ENCODE peak calls at places on chromosomes 5 and 9, in eight cellular contexts. M is CD8-positive, alpha-beta T cell; A is trophoblast cell; C is OCI-LY7; Q is PC-9; P is GM23338; G is adrenal gland; Y is PC-3. N is an unnamed sample. For H3K4me1, the result is how much of the 10 kb centered on the place peaks cover.

GRCh38 chr9:94017939-94018531 is 62.9 kb upstream of the BARX1 start:
- DNase-seq in M (no peak), A (no peak), C (no peak), Q (no peak), P (no peak), G (no peak), Y (no peak), N (no peak)

GRCh38 chr5:178469011-178469974 is 120.9 kb downstream of the COL23A1 start:
- DNase-seq in M (no peak), A (no peak), C (no peak), Q (no peak), P (no peak), G (no peak), Y (no peak), N (no peak)

GRCh38 chr5:143239877-143240518 is 163.5 kb downstream of the NR3C1 start:
- DNase-seq in M (no peak), A (no peak), C (no peak), Q (no peak), P (no peak), G (no peak), Y (no peak), N (no peak)

GRCh38 chr9:129412814-129413536 is 207.9 kb downstream of the C9orf50 start:
- DNase-seq in M (peak), A (peak), C (no peak), Q (peak), P (peak), G (peak), Y (peak), N (peak)

GRCh38 chr9:86944974-86945867 is 2.1 kb downstream of the GAS1 start:
- DNase-seq in M (no peak), A (no peak), C (no peak), Q (no peak), P (peak), G (peak), Y (no peak), N (no peak)

GRCh38 chr5:35938518-35939227 is at the start of gene CAPSL:
- DNase-seq in M (no peak), A (peak), C (peak), Q (no peak), P (peak), G (peak), Y (peak), N (no peak)

GRCh38 chr5:134225780-134226440 is at the start of gene PPP2CA:
- DNase-seq in M (peak), A (peak), C (peak), Q (peak), P (peak), G (peak), Y (peak), N (peak)

GRCh38 chr5:128764910-128765309 is 200.4 kb upstream of the SLC27A6 start:
- DNase-seq in M (no peak), A (peak), C (no peak), Q (no peak), P (no peak), G (no peak), Y (no peak), N (no peak)

GRCh38 chr5:43635374-43635773 is 32.4 kb downstream of the NNT start:
- DNase-seq in M (no peak), A (no peak), C (no peak), Q (no peak), P (no peak), G (no peak), Y (no peak), N (no peak)

GRCh38 chr5:103244398-103244797 is 14.2 kb upstream of the MACIR start:
- DNase-seq in M (no peak), A (no peak), C (no peak), Q (no peak), P (no peak), G (no peak), Y (no peak), N (no peak)

GRCh38 chr5:167608708-167609272 is 682.7 kb upstream of the WWC1 start:
- DNase-seq in M (no peak), A (no peak), C (no peak), Q (peak), P (peak), G (no peak), Y (peak), N (no peak)

GRCh38 chr5:116557669-116558271 is 16.9 kb downstream of the SEMA6A start:
- DNase-seq in M (no peak), A (peak), C (peak), Q (no peak), P (peak), G (no peak), Y (peak), N (no peak)

GRCh38 chr5:87541033-87541432 is 128.3 kb upstream of the CCNH start:
- DNase-seq in M (no peak), A (peak), C (no peak), Q (no peak), P (peak), G (peak), Y (peak), N (peak)

GRCh38 chr5:591746-592145 is 20.4 kb upstream of the CEP72 start:
- DNase-seq in M (no peak), A (no peak), C (no peak), Q (no peak), P (no peak), G (no peak), Y (no peak), N (no peak)

GRCh38 chr9:15401266-15401665 is 21.4 kb upstream of the SNAPC3 start:
- DNase-seq in M (no peak), A (no peak), C (no peak), Q (no peak), P (no peak), G (no peak), Y (no peak), N (no peak)

GRCh38 chr5:2007906-2008437 is 125.2 kb upstream of the IRX4 start:
- DNase-seq in M (no peak), A (no peak), C (no peak), Q (no peak), P (peak), G (no peak), Y (no peak), N (no peak)

GRCh38 chr5:145495741-145496140 is 339.4 kb downstream of the PRELID2 start:
- DNase-seq in M (no peak), A (peak), C (no peak), Q (peak), P (no peak), G (peak), Y (peak), N (no peak)

GRCh38 chr5:142801495-142801871 is 31.3 kb downstream of the ARHGAP26 start:
- DNase-seq in M (no peak), A (no peak), C (no peak), Q (no peak), P (no peak), G (no peak), Y (no peak), N (no peak)

GRCh38 chr9:92807031-92807756 is 42.6 kb upstream of the BICD2 start:
- DNase-seq in M (no peak), A (no peak), C (no peak), Q (no peak), P (no peak), G (no peak), Y (no peak), N (peak)

GRCh38 chr9:92807757-92808725 is 43.4 kb upstream of the BICD2 start:
- DNase-seq in M (peak), A (peak), C (no peak), Q (no peak), P (peak), G (no peak), Y (no peak), N (peak)

GRCh38 chr9:92804727-92805126 is 40.1 kb upstream of the BICD2 start:
- DNase-seq in M (no peak), A (no peak), C (no peak), Q (no peak), P (no peak), G (no peak), Y (no peak), N (no peak)

GRCh38 chr9:92808726-92809451 is 44.3 kb upstream of the BICD2 start:
- DNase-seq in M (peak), A (peak), C (peak), Q (peak), P (peak), G (peak), Y (peak), N (peak)
- H3K4me3 ChIP-seq in M (peak), A (no peak), C (peak), Q (peak), P (peak), G (peak), Y (peak), N (no peak)

DNA sequence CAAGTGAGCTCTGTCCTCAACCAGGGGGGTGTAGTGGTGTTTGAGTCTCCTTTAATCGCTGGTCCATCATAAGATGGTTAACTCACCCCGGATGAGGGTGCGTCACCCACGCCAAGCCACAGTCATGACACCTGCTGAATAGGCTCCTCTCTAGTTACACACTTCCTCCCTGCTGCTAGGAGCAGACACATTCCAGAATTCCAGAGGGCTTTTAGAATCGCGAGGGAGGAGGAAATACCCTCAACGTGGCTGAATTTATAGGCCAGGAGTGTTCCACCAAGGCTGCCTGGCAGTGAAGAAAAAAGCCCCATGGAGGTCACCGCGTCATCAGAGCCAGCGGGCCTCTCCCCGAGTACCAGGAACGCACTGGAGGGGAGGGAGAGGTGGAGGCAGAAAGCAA is 5.1 kb downstream of the GLRX start:
- DNase-seq in M (peak), A (peak), C (no peak), Q (peak), P (peak), G (peak), Y (peak), N (no peak)
- H3K4me1 ChIP-seq in M (half or more), A (under half), C (half or more), Q (under half), P (under half), G (half or more), Y (under half), N (under half)

GRCh38 chr5:131528682-131529081 is 106.3 kb downstream of the RAPGEF6 start:
- DNase-seq in M (no peak), A (no peak), C (no peak), Q (no peak), P (no peak), G (no peak), Y (no peak), N (no peak)

GRCh38 chr5:131533844-131534243 is 101.2 kb downstream of the RAPGEF6 start:
- DNase-seq in M (no peak), A (peak), C (no peak), Q (no peak), P (peak), G (no peak), Y (no peak), N (no peak)

GRCh38 chr5:131530706-131531331 is 104.2 kb downstream of the RAPGEF6 start:
- DNase-seq in M (no peak), A (no peak), C (no peak), Q (no peak), P (no peak), G (no peak), Y (no peak), N (no peak)

GRCh38 chr5:131534995-131535394 is 100.0 kb downstream of the RAPGEF6 start:
- DNase-seq in M (no peak), A (peak), C (no peak), Q (no peak), P (no peak), G (no peak), Y (no peak), N (no peak)

GRCh38 chr5:131532016-131532640 is 102.9 kb downstream of the RAPGEF6 start:
- DNase-seq in M (no peak), A (no peak), C (no peak), Q (no peak), P (no peak), G (no peak), Y (no peak), N (peak)
- H3K4me3 ChIP-seq in M (peak), A (no peak), C (no peak), Q (no peak), P (no peak), G (no peak), Y (no peak), N (peak)

GRCh38 chr5:39517800-39518199 is 93.0 kb upstream of the DAB2 start:
- DNase-seq in M (no peak), A (peak), C (no peak), Q (no peak), P (no peak), G (no peak), Y (peak), N (no peak)
- H3K4me1 ChIP-seq in M (under half), A (under half), C (under half), Q (under half), P (under half), G (under half), Y (under half), N (under half)

DNA sequence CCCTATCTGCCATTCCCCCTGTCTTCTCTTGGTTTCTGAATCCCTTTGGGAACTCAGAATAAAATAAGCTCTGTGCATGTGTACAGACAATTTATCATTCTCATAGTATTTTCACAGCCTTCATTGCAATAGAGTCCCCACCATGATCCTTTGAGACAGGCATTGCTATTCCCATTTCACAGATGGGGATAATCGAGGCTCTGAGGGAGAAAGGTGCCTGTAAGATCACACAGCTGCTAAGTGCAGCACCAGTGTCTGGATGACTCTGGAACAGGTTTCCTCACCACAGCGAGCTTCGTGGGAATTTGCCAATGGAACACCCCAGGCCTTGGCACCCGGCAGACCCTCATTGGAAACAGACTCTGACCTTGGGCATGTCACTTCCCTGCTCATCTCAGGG is 293.6 kb downstream of the NSG2 start:
- DNase-seq in M (no peak), A (no peak), C (no peak), Q (no peak), P (no peak), G (no peak), Y (no peak), N (no peak)
- H3K4me3 ChIP-seq in M (no peak), A (no peak), C (no peak), Q (no peak), P (no peak), G (no peak), Y (no peak), N (no peak)

GRCh38 chr5:10563132-10563939 is 534 bp upstream of the ANKRD33B start:
- DNase-seq in M (peak), A (peak), C (peak), Q (no peak), P (peak), G (no peak), Y (peak), N (peak)

GRCh38 chr5:10564838-10565784 is 1.2 kb downstream of the ANKRD33B start:
- DNase-seq in M (no peak), A (no peak), C (peak), Q (no peak), P (peak), G (no peak), Y (no peak), N (no peak)

GRCh38 chr5:10565785-10566506 is 2.1 kb downstream of the ANKRD33B start:
- DNase-seq in M (no peak), A (no peak), C (peak), Q (no peak), P (no peak), G (no peak), Y (peak), N (no peak)

GRCh38 chr5:10562202-10563131 is 1.4 kb upstream of the ANKRD33B start:
- DNase-seq in M (no peak), A (no peak), C (peak), Q (no peak), P (peak), G (no peak), Y (no peak), N (no peak)

DNA sequence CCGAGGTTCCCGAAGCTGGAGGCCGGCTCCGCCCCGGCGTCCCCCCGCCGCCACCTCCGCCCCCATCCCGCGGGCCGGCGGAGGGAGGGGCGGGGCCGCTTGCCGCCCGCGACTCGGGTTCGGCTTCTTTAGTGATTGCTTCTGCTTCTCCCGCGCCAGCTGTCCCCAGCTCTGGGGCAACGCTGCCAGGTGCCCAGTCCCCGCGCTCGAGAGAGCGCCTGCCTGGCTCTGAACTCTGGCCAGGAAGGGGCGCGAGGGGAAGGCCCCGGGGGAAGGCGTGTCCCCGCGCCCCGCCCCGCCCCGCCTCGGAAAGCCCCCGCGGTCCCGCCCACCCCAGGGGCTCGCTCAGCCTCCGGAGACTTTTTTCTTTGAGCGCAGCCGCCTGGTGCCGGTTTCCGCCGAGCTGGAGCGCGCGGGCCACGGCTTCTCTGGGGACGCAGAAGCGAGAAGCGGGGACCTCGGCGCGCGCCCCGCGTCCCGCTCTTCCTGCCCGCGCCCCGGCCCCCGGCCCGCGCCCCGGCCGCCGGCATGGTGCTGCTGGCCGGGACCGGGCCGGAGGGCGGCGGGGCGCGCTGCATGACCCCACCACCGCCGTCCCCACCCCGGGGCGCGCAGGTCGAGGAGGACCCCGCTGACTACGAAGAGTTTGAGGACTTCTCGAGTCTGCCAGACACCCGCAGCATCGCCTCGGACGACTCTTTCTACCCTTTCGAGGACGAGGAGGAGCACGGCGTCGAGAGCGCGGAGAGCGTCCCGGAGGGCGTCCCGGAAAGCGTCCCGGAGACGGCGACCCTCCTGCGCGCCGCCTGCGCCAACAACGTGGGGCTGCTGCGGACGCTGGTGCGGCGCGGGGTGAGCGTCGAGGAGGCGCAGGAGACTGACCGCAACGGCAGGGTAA is at the start of gene ANKRD33B:
- DNase-seq in M (peak), A (peak), C (peak), Q (peak), P (peak), G (no peak), Y (peak), N (peak)
- H3K4me1 ChIP-seq in M (under half), A (under half), C (under half), Q (under half), P (under half), G (under half), Y (under half), N (under half)

DNA sequence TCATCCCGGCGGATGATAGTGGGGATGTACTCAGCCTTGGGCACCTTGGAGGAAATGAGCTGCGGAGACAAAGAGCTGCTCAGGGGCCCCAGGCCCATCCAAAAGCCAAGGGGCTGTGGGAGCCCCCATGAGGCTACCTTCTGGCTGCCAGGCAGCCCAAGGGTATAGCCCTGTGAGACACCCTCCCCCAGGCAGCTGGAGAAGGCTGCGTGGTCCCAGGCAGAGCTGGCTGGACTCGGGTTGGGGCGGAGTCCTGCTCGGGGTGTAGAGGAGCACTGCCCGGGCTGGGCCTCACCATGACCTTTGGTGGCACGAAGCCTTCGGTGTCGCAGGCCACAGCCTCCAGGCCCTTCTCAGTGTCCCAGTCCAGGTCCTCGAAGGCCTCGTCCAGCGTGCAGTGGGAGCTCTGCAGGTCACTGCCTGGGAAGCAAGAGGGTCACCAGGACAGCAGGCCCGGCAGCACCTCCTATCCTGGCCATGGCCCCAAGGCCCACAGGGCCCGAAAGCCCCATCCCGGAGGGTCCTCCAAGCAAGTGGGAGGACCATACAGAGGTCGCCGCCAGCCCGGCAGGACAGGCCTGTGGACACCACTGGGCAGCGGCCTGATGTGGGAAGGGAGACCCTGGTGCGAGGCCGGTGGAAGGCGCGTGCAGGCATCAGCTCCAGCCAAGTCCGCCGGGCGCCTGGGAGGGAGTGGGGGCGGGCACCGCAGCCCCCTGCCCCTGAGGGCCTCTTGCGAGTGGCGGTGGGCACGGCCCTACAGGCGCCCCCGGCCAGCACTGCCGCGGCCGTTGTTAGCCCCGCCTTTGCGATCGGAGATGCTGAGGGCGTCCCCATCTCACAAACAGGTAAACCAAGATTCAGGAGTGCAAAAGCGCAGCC is 6.1 kb downstream of the NSMF start:
- DNase-seq in M (no peak), A (no peak), C (no peak), Q (no peak), P (no peak), G (peak), Y (no peak), N (peak)
- H3K4me3 ChIP-seq in M (no peak), A (no peak), C (no peak), Q (no peak), P (peak), G (peak), Y (no peak), N (no peak)

DNA sequence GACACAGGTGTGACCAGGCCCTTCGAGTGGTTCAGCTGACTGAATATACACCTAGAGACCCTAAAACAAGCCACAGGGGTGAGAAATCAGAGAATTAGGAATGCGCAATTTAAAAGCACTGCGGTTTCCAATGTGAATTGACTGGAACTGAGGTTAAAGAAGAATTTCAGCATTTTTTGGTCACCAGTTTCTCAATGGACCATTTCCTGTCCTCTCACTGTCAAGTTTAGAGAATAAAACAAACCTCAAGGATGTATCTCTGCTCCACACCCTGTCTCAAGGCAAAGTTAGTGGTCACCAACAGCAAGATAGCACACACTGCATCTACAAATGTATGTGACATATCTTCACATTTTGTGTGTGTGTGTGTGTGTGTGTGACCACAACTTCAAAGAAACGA is 143.8 kb upstream of the MAP3K1 start:
- DNase-seq in M (no peak), A (no peak), C (no peak), Q (no peak), P (peak), G (no peak), Y (peak), N (no peak)
- H3K4me1 ChIP-seq in M (under half), A (under half), C (half or more), Q (half or more), P (under half), G (under half), Y (half or more), N (under half)

N was measured in BE2C.